ENCODE peak calls at places on chromosomes 12 and 14, in five cellular contexts. M is GM12878, H is SK-N-SH, R is HepG2, E is K562. W is an unnamed sample.

GRCh38 chr12:49698619-49699545 is 8.3 kb downstream of the FMNL3 start:
- DNase-seq in R (no peak), E (no peak), M (peak; percentile 91), H (no peak), W (no peak)

GRCh38 chr12:110780448-110780847 is 37.8 kb upstream of the PPP1CC start:
- DNase-seq in M (no peak), E (no peak), R (no peak), H (no peak), W (no peak)

GRCh38 chr12:131387281-131388163 is 323.4 kb upstream of the SFSWAP start:
- DNase-seq in H (no peak), E (peak; percentile 36), R (no peak), M (no peak), W (no peak)

GRCh38 chr14:98512501-98513251 is 759.3 kb downstream of the BCL11B start:
- DNase-seq in H (no peak), M (no peak), E (no peak), R (no peak), W (no peak)

GRCh38 chr14:75401356-75401755 is 26.5 kb upstream of the JDP2 start:
- DNase-seq in M (no peak), R (no peak), E (no peak), H (no peak), W (no peak)

GRCh38 chr14:95255487-95255886 is 64.2 kb downstream of the CLMN start:
- DNase-seq in E (peak; percentile 16), R (no peak), M (no peak), H (no peak), W (peak; percentile 23)

GRCh38 chr12:6492838-6493579 is at the start of gene MRPL51:
- DNase-seq in H (peak; percentile 94), R (peak; percentile 90), E (peak; percentile 86), M (peak; percentile 72), W (peak; percentile 97)

GRCh38 chr14:30355431-30355913 is 203.5 kb upstream of the G2E3 start:
- DNase-seq in M (peak; percentile 71), R (peak; percentile 84), E (no peak), H (no peak), W (no peak)

GRCh38 chr14:105472496-105472991 is 2.1 kb upstream of the CRIP2 start:
- DNase-seq in E (no peak), H (peak; percentile 72), M (no peak), R (no peak), W (no peak)

GRCh38 chr12:7190268-7191055 is 976 bp downstream of the PEX5 start:
- DNase-seq in E (no peak), R (peak; percentile 12), H (no peak), M (no peak), W (no peak)

GRCh38 chr12:65911321-65911720 is 87.0 kb downstream of the HMGA2 start:
- DNase-seq in R (no peak), M (no peak), H (no peak), E (no peak), W (no peak)

GRCh38 chr14:54219281-54220121 is 177.3 kb upstream of the CDKN3 start:
- DNase-seq in H (peak; percentile 48), M (no peak), E (no peak), R (no peak), W (no peak)

GRCh38 chr12:54725233-54725843 is 77.2 kb upstream of the DCD start:
- DNase-seq in E (no peak), M (no peak), R (peak; percentile 30), H (no peak), W (no peak)

GRCh38 chr14:79502101-79502750 is 709.1 kb downstream of the DIO2 start:
- DNase-seq in H (no peak), R (no peak), E (no peak), M (no peak), W (no peak)

GRCh38 chr12:124493809-124494750 is 73.3 kb downstream of the NCOR2 start:
- DNase-seq in M (peak; percentile 86), H (no peak), E (no peak), R (no peak), W (peak; percentile 12)

GRCh38 chr12:105369014-105369413 is 38.5 kb downstream of the C12orf75 start:
- DNase-seq in H (no peak), M (no peak), E (no peak), R (no peak), W (no peak)

GRCh38 chr14:89779707-89780106 is 174.8 kb downstream of the EFCAB11 start:
- DNase-seq in H (no peak), E (no peak), R (no peak), M (no peak), W (no peak)

GRCh38 chr12:1890810-1891209 is 27.6 kb downstream of the CACNA2D4 start:
- DNase-seq in E (no peak), R (no peak), M (no peak), H (peak; percentile 1), W (no peak)

GRCh38 chr12:58575281-58575680 is 345.0 kb downstream of the LRIG3 start:
- DNase-seq in H (no peak), M (no peak), E (no peak), R (no peak), W (no peak)

GRCh38 chr14:92985521-92985920 is 62.6 kb downstream of the CHGA start:
- DNase-seq in E (no peak), R (no peak), M (no peak), H (no peak), W (no peak)

GRCh38 chr14:90828642-90829487 is 12.6 kb upstream of the TTC7B start:
- DNase-seq in E (no peak), M (no peak), H (no peak), R (no peak), W (peak; percentile 55)

GRCh38 chr14:75724414-75725204 is 63.6 kb downstream of the TTLL5 start:
- DNase-seq in R (no peak), E (no peak), M (no peak), H (no peak), W (no peak)

DNA sequence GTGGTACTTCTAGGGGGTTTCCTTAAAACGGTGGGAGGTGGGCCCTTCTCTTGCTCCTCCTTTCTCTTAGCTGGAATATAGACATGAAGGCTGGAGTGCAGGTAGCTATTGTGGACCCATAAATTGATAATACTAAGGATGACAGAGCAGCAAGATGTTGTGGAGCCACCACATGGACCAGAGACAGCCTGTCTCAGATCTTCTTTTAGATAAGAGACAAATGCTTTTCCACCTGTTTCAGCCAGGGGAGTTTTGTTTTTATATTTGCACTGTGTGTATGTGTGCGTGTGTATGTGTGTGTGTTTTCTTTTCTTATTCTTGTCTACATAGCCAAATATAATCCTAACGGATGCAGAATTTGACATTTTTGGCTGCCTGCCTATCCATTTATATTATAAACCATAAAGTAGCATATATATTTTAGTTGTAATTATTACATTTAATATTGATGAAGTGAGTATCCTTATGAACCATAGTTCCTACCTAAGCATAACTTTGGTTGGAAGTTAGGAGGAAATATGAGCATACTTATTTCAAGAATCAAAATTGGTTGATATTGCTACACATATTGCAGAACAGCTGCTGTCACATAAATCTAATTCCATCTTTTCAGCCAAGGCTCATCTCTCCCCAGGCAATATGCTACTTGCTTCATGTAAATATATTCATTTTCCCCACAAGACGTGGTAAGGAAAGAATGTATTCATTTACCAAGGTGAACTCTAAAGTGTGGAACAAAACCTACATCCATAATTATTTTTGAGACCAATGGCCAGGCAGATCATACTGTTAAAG is 62.7 kb upstream of the HIF1A start:
- DNase-seq in H (no peak), E (no peak), M (no peak), R (no peak), W (no peak)
- TF ChIP-seq REST in H (no peak), E (no peak), M (no peak), R (no peak), W (no peak)

GRCh38 chr12:96395236-96395635 is 5.0 kb downstream of the CDK17 start:
- DNase-seq in R (peak; percentile 12), E (no peak), M (no peak), H (no peak), W (no peak)

GRCh38 chr12:96396914-96397313 is 3.3 kb downstream of the CDK17 start:
- DNase-seq in E (no peak), M (no peak), H (no peak), R (no peak), W (no peak)

GRCh38 chr12:96397756-96398421 is 2.4 kb downstream of the CDK17 start:
- DNase-seq in M (no peak), H (no peak), E (no peak), R (no peak), W (no peak)

GRCh38 chr12:96398422-96399080 is 1.7 kb downstream of the CDK17 start:
- DNase-seq in E (no peak), R (peak; percentile 7), M (no peak), H (no peak), W (no peak)

GRCh38 chr12:96396209-96396608 is 4.0 kb downstream of the CDK17 start:
- DNase-seq in R (no peak), E (no peak), H (no peak), M (no peak), W (no peak)
- H3K27ac ChIP-seq in R (no peak overlapping the region), E (no peak overlapping the region), H (peak overlapping the region; percentile 97), M (no peak overlapping the region), W (no peak overlapping the region)

GRCh38 chr12:112905451-112906089 is 1.2 kb upstream of the OAS1 start:
- DNase-seq in E (no peak), H (no peak), M (no peak), R (no peak), W (no peak)

GRCh38 chr12:112900298-112901145 is 6.2 kb upstream of the OAS1 start:
- DNase-seq in E (peak; percentile 63), H (peak; percentile 50), M (no peak), R (peak; percentile 46), W (peak; percentile 25)

GRCh38 chr12:112904571-112904970 is 2.2 kb upstream of the OAS1 start:
- DNase-seq in H (no peak), M (no peak), R (no peak), E (no peak), W (no peak)

GRCh38 chr12:112898380-112898779 is 8.4 kb upstream of the OAS1 start:
- DNase-seq in H (no peak), R (no peak), E (no peak), M (no peak), W (no peak)

DNA sequence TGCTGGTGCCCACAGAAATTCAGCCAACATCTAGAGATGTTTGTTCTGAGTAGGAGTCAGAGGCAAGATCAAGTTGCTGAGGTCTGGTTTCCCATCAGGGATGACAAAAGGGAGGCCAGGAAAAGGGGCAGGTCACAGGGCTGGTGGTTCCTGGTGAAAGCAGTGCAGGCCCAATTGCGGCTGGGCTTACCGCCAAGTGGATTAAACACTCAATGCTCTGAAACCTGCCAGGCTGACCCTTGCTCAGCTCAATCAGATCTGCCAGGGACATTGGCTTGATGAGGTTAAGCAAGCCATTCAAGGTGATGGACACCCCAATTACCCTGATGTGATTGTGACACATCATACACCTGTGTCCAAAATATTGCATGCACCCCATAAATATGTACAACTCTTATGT is 5.5 kb upstream of the OAS1 start:
- DNase-seq in H (no peak), R (no peak), M (no peak), E (no peak), W (no peak)
- TF ChIP-seq GABPA in H (no peak), R (no peak), M (no peak), E (no peak), W (no peak)

GRCh38 chr12:25529738-25530137 is 23.3 kb downstream of the LMNTD1 start:
- DNase-seq in E (no peak), M (no peak), H (no peak), R (no peak), W (no peak)
- TF ChIP-seq REST in E (no peak), M (no peak), H (no peak), R (no peak), W (no peak)